ENCODE peak calls at places on chromosome 9, in six cellular contexts. A, D, N, I, P and L are unnamed samples.

GRCh38 chr9:84932915-84933527 is 263.5 kb downstream of the NTRK2 start:
- DNase-seq in N (no peak), D (no peak), P (no peak), I (no peak), A (peak; percentile 25), L (no peak)

GRCh38 chr9:131724678-131725077 is 15.2 kb downstream of the RAPGEF1 start:
- DNase-seq in I (no peak), A (no peak), P (no peak), N (no peak), D (no peak), L (no peak)

GRCh38 chr9:134957945-134958227 is 40.2 kb upstream of the FCN1 start:
- DNase-seq in A (no peak), I (no peak), N (no peak), D (no peak), P (no peak), L (no peak)

GRCh38 chr9:95504053-95504963 is 12.5 kb downstream of the PTCH1 start:
- DNase-seq in D (no peak), P (no peak), N (no peak), I (no peak), A (no peak), L (peak; percentile 46)

GRCh38 chr9:88583901-88584596 is 49.1 kb downstream of the NXNL2 start:
- DNase-seq in A (no peak), N (no peak), D (no peak), I (no peak), P (no peak), L (no peak)

GRCh38 chr9:116008278-116008677 is 145.3 kb upstream of the PAPPA start:
- DNase-seq in N (no peak), A (no peak), P (no peak), D (no peak), I (no peak), L (no peak)

GRCh38 chr9:86303316-86303975 is 21.1 kb upstream of the ISCA1 start:
- DNase-seq in D (no peak), N (peak; percentile 46), A (peak; percentile 46), P (no peak), I (no peak), L (no peak)

GRCh38 chr9:70438341-70438924 is 24.0 kb upstream of the KLF9 start:
- DNase-seq in P (peak; percentile 80), I (no peak), N (no peak), A (no peak), D (no peak), L (peak; percentile 83)